ENCODE peak calls at places on chromosomes 5 and 9, in five cellular contexts. H is uterus, F is prostate gland, G is mucosa of descending colon, N is fibroblast of lung. T is an unnamed sample. For H3K4me1, the result is how much of the 10 kb centered on the place peaks cover.

GRCh38 chr9:70917277-70917676 is 204.1 kb downstream of the TRPM3 start:
- DNase-seq in H (no peak), N (no peak), F (no peak), G (peak), T (no peak)

GRCh38 chr5:150118561-150119229 is 32.3 kb upstream of the CSF1R start:
- DNase-seq in N (no peak), F (no peak), H (peak), G (no peak), T (peak)

GRCh38 chr9:137952976-137953666 is 75.5 kb downstream of the CACNA1B start:
- DNase-seq in F (no peak), N (no peak), H (no peak), G (no peak), T (no peak)

GRCh38 chr5:89729623-89730390 is 679.7 kb downstream of the CETN3 start:
- DNase-seq in N (peak), H (no peak), G (no peak), F (no peak), T (no peak)

GRCh38 chr5:77155179-77155839 is 55.2 kb upstream of the PDE8B start:
- DNase-seq in H (no peak), G (no peak), N (no peak), F (no peak), T (no peak)

GRCh38 chr5:108367679-108368334 is 14.1 kb downstream of the FBXL17 start:
- DNase-seq in G (no peak), N (peak), H (no peak), F (no peak), T (no peak)

GRCh38 chr5:125232779-125233230 is 486.4 kb upstream of the ZNF608 start:
- DNase-seq in G (no peak), N (peak), F (no peak), H (no peak), T (no peak)

GRCh38 chr5:179167871-179168451 is 107.8 kb downstream of the ZNF354C start:
- DNase-seq in G (no peak), H (no peak), N (no peak), F (no peak), T (no peak)

GRCh38 chr9:36191696-36192095 is 975 bp downstream of the CLTA start:
- DNase-seq in G (no peak), N (no peak), H (no peak), F (no peak), T (no peak)

GRCh38 chr5:96703985-96704384 is 41.8 kb downstream of the CAST start:
- DNase-seq in F (no peak), H (no peak), G (no peak), N (no peak), T (no peak)

GRCh38 chr5:139397921-139398320 is 3.0 kb upstream of the PROB1 start:
- DNase-seq in H (no peak), G (no peak), F (no peak), N (no peak), T (no peak)
- H3K4me1 ChIP-seq in H (under half), G (under half), F (under half), N (under half), T (under half)

GRCh38 chr9:34686732-34687131 is 4.3 kb downstream of the CCL19 start:
- DNase-seq in N (no peak), H (no peak), G (no peak), F (no peak), T (no peak)

GRCh38 chr9:34686231-34686630 is 4.8 kb downstream of the CCL19 start:
- DNase-seq in N (no peak), F (no peak), G (no peak), H (no peak), T (no peak)

GRCh38 chr9:34684816-34685215 is 6.3 kb downstream of the CCL19 start:
- DNase-seq in H (no peak), G (no peak), F (no peak), N (no peak), T (no peak)

GRCh38 chr9:34685591-34685990 is 5.5 kb downstream of the CCL19 start:
- DNase-seq in F (no peak), H (no peak), G (no peak), N (no peak), T (no peak)

GRCh38 chr9:34684145-34684544 is 6.9 kb downstream of the CCL19 start:
- DNase-seq in G (no peak), H (no peak), F (no peak), N (no peak), T (no peak)
- H3K4me1 ChIP-seq in G (under half), H (under half), F (under half), N (under half), T (under half)

GRCh38 chr9:89497181-89497963 is 541 bp downstream of the SEMA4D start:
- DNase-seq in G (peak), F (peak), N (no peak), H (no peak), T (peak)
- H3K4me1 ChIP-seq in G (under half), F (under half), N (under half), H (under half), T (under half)

GRCh38 chr9:98750396-98751060 is 41.8 kb upstream of the GABBR2 start:
- DNase-seq in G (no peak), H (no peak), F (no peak), N (no peak), T (no peak)
- H3K4me1 ChIP-seq in G (under half), H (under half), F (under half), N (under half), T (under half)

GRCh38 chr9:127057970-127058644 is 64.3 kb downstream of the ANGPTL2 start:
- DNase-seq in N (peak), F (no peak), H (no peak), G (no peak), T (no peak)
- H3K4me1 ChIP-seq in N (under half), F (under half), H (under half), G (under half), T (under half)

GRCh38 chr5:148913493-148913892 is 87.1 kb downstream of the ADRB2 start:
- DNase-seq in G (no peak), N (no peak), H (no peak), F (no peak), T (no peak)

GRCh38 chr5:148912714-148913398 is 86.4 kb downstream of the ADRB2 start:
- DNase-seq in N (peak), F (no peak), G (no peak), H (no peak), T (no peak)

GRCh38 chr5:148911386-148911785 is 85.0 kb downstream of the ADRB2 start:
- DNase-seq in N (no peak), F (no peak), G (no peak), H (no peak), T (no peak)

GRCh38 chr5:148910686-148911361 is 84.4 kb downstream of the ADRB2 start:
- DNase-seq in N (peak), G (peak), H (no peak), F (no peak), T (peak)

GRCh38 chr5:148912146-148912545 is 85.7 kb downstream of the ADRB2 start:
- DNase-seq in F (no peak), H (no peak), N (no peak), G (no peak), T (no peak)
- H3K4me1 ChIP-seq in F (under half), H (under half), N (under half), G (under half), T (under half)